ENCODE peak calls at places on chromosomes 5 and 9, in nine cellular contexts. U, P, R, I, H, J, K, A and W are unnamed samples.
A peak's percentile ranks its signal among the peaks of the same experiment; 100 is the strongest.

GRCh38 chr9:126617003-126617739 is 3.4 kb downstream of the LMX1B start:
- DNase-seq in J (no peak), R (no peak), A (no peak), U (no peak), I (no peak), K (no peak), P (no peak), H (no peak), W (peak; percentile 3)

GRCh38 chr9:119365291-119366027 is 3.8 kb downstream of the BRINP1 start:
- DNase-seq in R (no peak), U (no peak), P (no peak), K (no peak), H (no peak), I (no peak), J (no peak), A (no peak), W (no peak)

GRCh38 chr5:43874772-43875171 is 271.8 kb downstream of the NNT start:
- DNase-seq in P (no peak), U (no peak), H (no peak), A (no peak), J (no peak), R (no peak), I (no peak), K (no peak), W (no peak)

GRCh38 chr5:139851558-139851957 is 56.0 kb downstream of the PSD2 start:
- DNase-seq in H (peak; percentile 48), A (no peak), P (no peak), J (no peak), R (no peak), U (no peak), K (no peak), I (no peak), W (no peak)

GRCh38 chr5:96036301-96036700 is 74.7 kb upstream of the ELL2 start:
- DNase-seq in P (no peak), R (no peak), I (no peak), K (no peak), J (no peak), H (no peak), U (no peak), A (no peak), W (no peak)

GRCh38 chr5:68033029-68033428 is 182.5 kb upstream of the PIK3R1 start:
- DNase-seq in U (no peak), P (no peak), K (no peak), I (no peak), J (no peak), H (no peak), R (no peak), A (no peak), W (no peak)

GRCh38 chr5:149583394-149583793 is 2.1 kb downstream of the ARHGEF37 start:
- DNase-seq in I (no peak), U (peak; percentile 30), P (no peak), K (no peak), H (no peak), R (no peak), J (peak; percentile 76), A (no peak), W (no peak)

GRCh38 chr5:73748510-73749410 is 122.8 kb downstream of the ARHGEF28 start:
- DNase-seq in K (no peak), H (no peak), J (no peak), P (no peak), U (no peak), A (no peak), R (no peak), I (no peak), W (no peak)

GRCh38 chr5:173282916-173283315 is 45.3 kb downstream of the STC2 start:
- DNase-seq in A (no peak), H (no peak), R (no peak), J (no peak), K (no peak), I (no peak), U (no peak), P (no peak), W (no peak)

GRCh38 chr5:112165399-112165798 is 253.7 kb downstream of the EPB41L4A start:
- DNase-seq in P (no peak), J (no peak), H (no peak), R (no peak), I (no peak), K (no peak), U (no peak), A (no peak), W (no peak)

GRCh38 chr5:112161392-112161748 is 257.7 kb downstream of the EPB41L4A start:
- DNase-seq in K (no peak), U (no peak), J (no peak), I (no peak), P (no peak), A (no peak), R (no peak), H (no peak), W (no peak)

GRCh38 chr5:112163435-112163834 is 255.6 kb downstream of the EPB41L4A start:
- DNase-seq in A (no peak), K (no peak), R (no peak), I (no peak), P (no peak), H (no peak), U (no peak), J (no peak), W (no peak)

GRCh38 chr5:112160652-112161391 is 258.3 kb downstream of the EPB41L4A start:
- DNase-seq in H (peak; percentile 94), I (peak; percentile 63), U (peak; percentile 95), P (peak; percentile 95), J (peak; percentile 91), R (peak; percentile 79), K (peak; percentile 89), A (peak; percentile 98), W (peak; percentile 68)

DNA sequence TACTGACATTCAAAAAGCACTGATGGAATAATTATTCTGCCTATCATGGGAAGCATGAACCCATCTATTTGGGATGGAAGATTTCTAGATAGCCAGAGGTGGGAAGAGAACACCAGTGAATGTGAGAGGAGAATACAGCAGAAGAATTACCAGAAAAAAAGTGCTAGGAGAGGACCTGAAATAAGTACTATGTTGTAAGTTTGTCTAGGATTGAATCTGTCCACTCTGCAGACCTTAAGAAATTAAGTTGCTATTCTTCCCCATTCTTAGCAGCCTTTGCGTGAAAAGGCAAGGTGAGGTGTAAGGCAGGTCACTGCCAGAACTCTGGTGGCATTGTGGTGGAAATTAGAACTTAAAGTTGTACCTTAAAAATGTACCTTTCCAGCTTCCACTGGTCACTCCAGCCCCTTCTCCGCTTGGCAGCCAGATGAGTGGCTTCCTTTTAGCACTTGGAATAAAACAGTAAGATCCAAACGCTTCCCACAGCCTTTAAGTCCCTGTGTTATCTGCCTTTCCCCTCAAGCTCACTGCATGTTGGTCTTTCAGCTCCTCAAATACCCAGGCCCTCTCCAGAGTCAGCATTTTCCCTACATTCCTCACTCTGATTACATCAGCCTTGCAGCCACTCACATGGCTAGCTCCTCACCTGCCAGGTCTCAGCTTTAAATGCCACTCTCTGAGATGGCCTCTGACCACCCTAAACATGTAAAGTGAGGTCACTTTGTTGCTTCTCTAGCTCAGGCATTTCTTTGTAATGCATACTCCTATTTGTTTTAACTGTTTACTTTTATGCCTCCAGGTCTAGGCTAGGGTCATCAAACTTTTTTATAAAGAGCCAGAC is 253.0 kb downstream of the EPB41L4A start:
- DNase-seq in I (no peak), K (no peak), A (no peak), H (no peak), J (no peak), P (no peak), U (no peak), R (no peak), W (no peak)
- TF ChIP-seq POLR2A in I (no peak), K (peak; percentile 44), A (no peak), H (no peak), J (no peak), P (no peak), U (no peak), R (peak; percentile 19), W (no peak)

GRCh38 chr9:88387733-88388202 is 476 bp upstream of the SPIN1 start:
- DNase-seq in J (peak; percentile 59), I (no peak), H (peak; percentile 68), U (peak; percentile 72), K (no peak), A (peak; percentile 92), R (no peak), P (peak; percentile 52), W (peak; percentile 12)

GRCh38 chr9:88390371-88390990 is 2.2 kb downstream of the SPIN1 start:
- DNase-seq in U (no peak), J (no peak), A (no peak), R (no peak), I (no peak), P (no peak), K (no peak), H (no peak), W (no peak)

GRCh38 chr9:88388203-88388885 is at the start of gene SPIN1:
- DNase-seq in A (peak; percentile 92), H (peak; percentile 73), I (peak; percentile 90), U (peak; percentile 87), R (no peak), P (peak; percentile 73), K (peak; percentile 90), J (peak; percentile 84), W (peak; percentile 85)

GRCh38 chr9:88387035-88387732 is 1.1 kb upstream of the SPIN1 start:
- DNase-seq in K (peak; percentile 8), H (no peak), U (peak; percentile 74), J (peak; percentile 34), I (no peak), P (no peak), A (no peak), R (no peak), W (no peak)

DNA sequence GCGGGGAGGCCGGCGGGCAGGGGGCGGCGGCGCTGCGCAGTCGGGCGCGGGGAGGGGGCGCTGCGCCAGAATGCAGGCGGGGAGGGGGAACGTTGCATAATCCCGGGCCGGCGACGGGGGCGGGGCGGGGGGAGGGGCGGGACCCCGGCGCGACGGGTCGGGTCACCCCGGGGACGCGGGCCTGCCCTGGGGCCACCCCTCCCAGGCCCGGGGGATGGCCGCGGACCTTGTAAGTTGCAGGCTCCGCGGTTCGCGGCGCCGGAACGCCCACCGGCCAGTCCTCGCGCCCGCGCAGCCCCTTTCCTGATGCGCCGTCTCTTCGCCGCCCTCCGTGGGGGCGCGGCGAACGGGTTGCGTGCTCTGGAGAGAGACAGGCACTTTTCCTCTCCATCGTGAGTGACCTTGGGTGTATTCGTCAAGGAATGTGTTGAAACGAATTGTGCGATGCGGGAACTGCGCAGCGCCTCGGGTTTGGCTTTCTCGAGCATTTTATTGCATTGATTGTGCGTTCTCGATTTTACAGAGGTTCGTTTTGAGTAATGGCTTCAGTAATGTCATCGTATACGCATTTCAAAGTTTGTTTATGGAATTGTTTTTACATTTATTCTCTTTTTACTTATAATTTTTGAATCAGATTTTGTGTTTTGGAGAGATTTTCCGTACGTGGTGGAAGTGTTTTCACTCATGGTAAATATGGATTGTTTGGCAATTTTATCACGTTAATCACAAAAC is 808 bp downstream of the SPIN1 start:
- DNase-seq in R (no peak), U (peak; percentile 51), J (peak; percentile 38), A (no peak), H (peak; percentile 79), I (peak; percentile 34), P (no peak), K (peak; percentile 87), W (peak; percentile 31)
- TF ChIP-seq POLR2AphosphoS5 in R (no peak), U (peak; percentile 50), J (peak; percentile 32), A (peak; percentile 62), H (no peak), I (no peak), P (peak; percentile 76), K (no peak), W (no peak)

GRCh38 chr9:137070201-137070905 is at the start of gene SAPCD2:
- DNase-seq in U (peak; percentile 90), A (peak; percentile 93), P (peak; percentile 89), J (peak; percentile 93), R (no peak), H (peak; percentile 90), K (peak; percentile 92), I (peak; percentile 95), W (peak; percentile 91)
- TF ChIP-seq POLR2A in U (no peak), A (no peak), P (no peak), J (no peak), R (peak; percentile 69), H (no peak), K (peak; percentile 71), I (no peak), W (peak; percentile 43)

GRCh38 chr5:61263072-61263471 is 69.0 kb upstream of the ZSWIM6 start:
- DNase-seq in A (no peak), R (no peak), K (no peak), P (no peak), J (no peak), I (no peak), U (no peak), H (no peak), W (no peak)
- TF ChIP-seq POLR2AphosphoS5 in A (no peak), R (no peak), K (no peak), P (no peak), J (no peak), I (no peak), U (no peak), H (no peak), W (no peak)